ENCODE peak calls at places on chromosomes 6 and 20, in four cellular contexts. N, M, G and X are unnamed samples.

GRCh38 chr6:328184-328670 is 35.9 kb downstream of the DUSP22 start:
- DNase-seq in N (peak), M (no peak), G (peak), X (peak)

GRCh38 chr20:62494980-62495797 is 19.4 kb upstream of the GATA5 start:
- DNase-seq in N (no peak), M (no peak), G (no peak), X (no peak)

GRCh38 chr20:17875106-17875980 is 93.3 kb downstream of the SNX5 start:
- DNase-seq in N (peak), M (no peak), G (peak), X (peak)

GRCh38 chr6:157092736-157093135 is 230.6 kb downstream of the TMEM242 start:
- DNase-seq in N (no peak), M (no peak), G (no peak), X (no peak)

GRCh38 chr6:148358196-148358785 is 15.7 kb downstream of the SASH1 start:
- DNase-seq in N (no peak), M (no peak), G (peak), X (no peak)

GRCh38 chr20:61888101-61888865 is 177.4 kb downstream of the TAF4 start:
- DNase-seq in N (no peak), M (peak), G (peak), X (no peak)

GRCh38 chr20:59333928-59334327 is 33.5 kb downstream of the EDN3 start:
- DNase-seq in N (no peak), M (no peak), G (no peak), X (no peak)

GRCh38 chr20:14337400-14338171 is at the start of gene FLRT3:
- DNase-seq in N (peak), M (peak), G (peak), X (peak)

GRCh38 chr6:105192707-105193465 is 13.1 kb upstream of the POPDC3 start:
- DNase-seq in N (peak), M (no peak), G (no peak), X (peak)

GRCh38 chr6:34630040-34630439 is 66.5 kb downstream of the ILRUN start:
- DNase-seq in N (peak), M (no peak), G (no peak), X (peak)

GRCh38 chr6:158003910-158004695 is 22.4 kb downstream of the SYNJ2 start:
- DNase-seq in N (no peak), M (no peak), G (no peak), X (no peak)

GRCh38 chr6:168877821-168878282 is 375.8 kb downstream of the THBS2 start:
- DNase-seq in N (peak), M (no peak), G (no peak), X (peak)

GRCh38 chr20:14264869-14265268 is 72.5 kb downstream of the FLRT3 start:
- DNase-seq in N (peak), M (no peak), G (no peak), X (peak)

GRCh38 chr6:159053781-159054398 is 9.1 kb upstream of the TAGAP start:
- DNase-seq in N (no peak), M (no peak), G (no peak), X (no peak)

GRCh38 chr6:166024252-166024651 is 143.4 kb downstream of the TBXT start:
- DNase-seq in N (no peak), M (no peak), G (no peak), X (no peak)

GRCh38 chr6:158853072-158853871 is 34.1 kb upstream of the EZR start:
- DNase-seq in N (peak), M (peak), G (peak), X (peak)

DNA sequence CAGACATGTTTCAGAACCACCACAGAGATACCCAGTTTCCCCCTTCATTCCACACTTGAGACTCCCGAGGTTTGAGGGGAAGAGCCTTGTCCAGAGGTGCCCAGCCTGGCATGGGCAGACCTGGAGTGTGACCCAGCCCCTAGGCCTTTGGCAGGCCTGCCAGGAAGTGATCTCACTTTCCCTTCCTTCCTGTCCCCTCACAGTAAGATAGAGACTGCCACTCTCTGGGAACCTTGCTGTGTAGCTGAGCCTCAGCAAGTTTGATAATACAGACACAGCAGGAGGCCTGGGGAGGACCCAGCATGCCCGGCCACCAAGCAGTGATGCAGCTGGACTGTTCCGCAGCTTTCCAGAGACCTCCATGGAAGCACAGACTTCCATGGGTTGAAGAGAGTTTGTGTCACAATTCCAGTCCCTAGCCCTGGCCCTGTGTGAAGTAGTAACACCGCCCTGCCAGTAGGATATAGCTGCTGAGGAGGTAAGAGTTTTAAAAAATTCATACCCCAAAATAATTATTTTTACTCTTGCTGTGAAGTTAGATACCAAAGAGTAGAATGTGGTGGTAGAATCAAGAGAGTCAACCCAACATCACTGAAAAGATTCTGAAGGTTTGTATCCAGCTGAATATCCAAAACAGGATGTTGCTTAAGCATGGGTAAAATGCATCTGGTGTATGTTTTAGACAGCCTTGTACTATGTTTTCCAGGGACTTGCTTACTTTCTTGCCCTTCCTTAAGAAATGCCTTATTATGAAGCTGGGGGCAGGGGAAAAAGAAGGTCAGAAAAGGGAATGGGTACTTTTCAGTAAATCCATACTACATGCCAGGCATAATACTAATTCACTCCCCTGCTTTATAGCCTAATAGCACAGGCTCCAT is 16.3 kb downstream of the PKIG start:
- DNase-seq in N (peak), M (no peak), G (peak), X (no peak)
- TF ChIP-seq CTCF in N (peak), M (no peak), G (no peak), X (no peak)

DNA sequence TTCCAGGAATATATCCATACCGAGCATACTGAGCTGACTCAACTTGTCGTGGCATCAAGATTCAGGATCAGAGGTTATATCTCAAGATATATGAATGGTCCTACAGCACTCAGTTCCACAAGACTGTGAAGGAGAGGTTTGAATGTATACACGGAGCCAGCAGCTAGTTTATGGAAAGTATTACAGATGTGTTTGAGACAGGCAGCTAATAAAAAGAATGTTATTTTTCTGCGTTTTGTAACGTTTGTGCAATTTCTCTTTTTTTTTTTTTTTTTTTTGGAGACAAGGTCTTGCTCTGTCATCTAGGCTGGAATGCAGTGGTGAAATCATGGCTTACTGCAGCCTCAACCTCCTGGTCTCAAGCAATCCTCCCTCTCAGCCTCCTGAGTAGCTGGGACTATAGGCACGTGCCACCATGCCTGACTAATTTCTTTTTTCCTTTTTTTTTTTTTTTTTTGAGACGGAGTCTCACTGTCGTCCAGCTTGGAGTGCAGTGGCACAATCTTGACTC is 3.4 kb upstream of the FAM110A start:
- DNase-seq in N (no peak), M (no peak), G (no peak), X (no peak)
- H3K27ac ChIP-seq in N (no peak), M (no peak), G (no peak), X (no peak)

DNA sequence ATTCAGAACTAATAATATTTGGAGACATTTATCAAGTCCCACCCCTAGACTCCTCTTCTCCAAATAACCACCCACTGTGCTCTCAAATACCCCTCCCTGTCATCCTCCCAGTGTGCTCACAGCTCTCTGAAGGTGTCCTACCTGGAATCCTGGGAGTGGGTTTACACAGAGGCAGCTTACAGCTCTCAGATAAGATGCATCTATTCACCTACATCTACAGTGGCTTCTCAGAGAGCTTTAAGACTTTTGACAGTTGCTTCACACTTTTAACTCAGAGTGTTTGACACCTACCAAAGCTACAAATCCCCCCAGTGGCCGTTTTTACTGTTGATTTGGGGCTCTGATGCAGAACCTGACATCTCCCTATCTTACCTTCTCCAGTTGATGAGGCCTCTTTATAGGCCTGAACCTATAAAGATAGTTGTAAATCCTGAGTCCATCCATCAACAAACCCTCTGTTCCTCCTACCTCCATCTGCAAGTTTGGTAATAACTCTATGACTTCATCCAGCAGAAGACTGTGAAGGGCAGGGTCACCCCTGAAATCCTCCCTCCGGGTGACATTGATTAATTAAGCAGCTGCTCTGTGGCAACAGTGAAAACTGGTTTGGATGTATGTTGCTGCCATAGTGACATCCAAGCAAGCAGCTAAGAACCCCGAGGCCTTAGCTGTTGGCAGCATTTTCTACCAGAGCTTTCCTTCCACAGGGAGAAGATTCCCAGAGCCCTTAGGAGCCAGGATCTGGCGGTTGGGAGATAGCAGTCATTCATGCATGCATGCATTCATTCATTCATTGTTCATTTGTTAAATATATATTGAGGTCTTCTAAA is 226.1 kb upstream of the RREB1 start:
- DNase-seq in N (no peak), M (no peak), G (no peak), X (no peak)
- TF ChIP-seq CTCF in N (no peak), M (no peak), G (no peak), X (no peak)

GRCh38 chr20:1336699-1337387 is 7.9 kb upstream of the SDCBP2 start:
- DNase-seq in N (no peak), M (peak), G (peak), X (no peak)
- H3K27ac ChIP-seq in N (no peak), M (peak), G (peak), X (peak)